ENCODE peak calls at places on chromosomes 5 and 9, in five cellular contexts. D is K562, I is HepG2, Q is IMR-90, S is SK-N-SH. N is an unnamed sample.

GRCh38 chr5:16456103-16456832 is 9.3 kb downstream of the ZNF622 start:
- DNase-seq in D (peak), I (peak), Q (peak), S (peak), N (no peak)

GRCh38 chr5:39716532-39716971 is 291.8 kb upstream of the DAB2 start:
- DNase-seq in D (peak), I (peak), Q (peak), S (peak), N (no peak)

GRCh38 chr9:2859776-2860379 is 16.0 kb upstream of the PUM3 start:
- DNase-seq in D (peak), I (peak), Q (peak), S (peak), N (no peak)

GRCh38 chr5:173638631-173639030 is 22.2 kb upstream of the BOD1 start:
- DNase-seq in D (no peak), I (no peak), Q (no peak), S (no peak), N (no peak)

GRCh38 chr5:36944607-36945225 is 68.1 kb downstream of the NIPBL start:
- DNase-seq in D (peak), I (peak), Q (peak), S (peak), N (no peak)

GRCh38 chr5:135308752-135309151 is 90.3 kb downstream of the MACROH2A1 start:
- DNase-seq in D (no peak), I (peak), Q (peak), S (no peak), N (no peak)

GRCh38 chr5:56900395-56900794 is 9.0 kb upstream of the SETD9 start:
- DNase-seq in D (no peak), I (no peak), Q (peak), S (no peak), N (no peak)

GRCh38 chr5:158074992-158075769 is 216.2 kb upstream of the CLINT1 start:
- DNase-seq in D (peak), I (peak), Q (peak), S (peak), N (no peak)

DNA sequence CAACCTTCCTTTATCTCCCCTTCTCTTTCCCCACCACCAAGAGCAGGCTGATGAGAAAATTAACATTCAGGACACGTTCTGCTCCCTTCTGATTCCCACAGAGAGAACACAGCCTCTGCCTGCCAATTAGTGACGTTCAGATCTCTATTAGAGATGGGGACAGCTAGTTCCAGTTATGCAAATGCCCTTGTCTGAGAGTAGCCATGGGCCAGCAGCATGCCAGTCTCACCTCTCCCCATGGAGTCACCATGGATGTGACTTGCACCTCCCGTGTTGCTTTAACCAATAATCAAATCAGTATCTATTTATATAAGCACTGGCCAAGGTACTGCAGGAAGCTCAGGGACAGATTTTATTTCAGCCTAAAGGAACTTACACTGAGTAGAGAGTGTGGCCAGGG is 61.3 kb downstream of the KCNIP1 start:
- DNase-seq in D (no peak), I (no peak), Q (no peak), S (no peak), N (no peak)
- TF ChIP-seq MXI1 in D (no peak), I (no peak), Q (no peak), S (no peak), N (no peak)

DNA sequence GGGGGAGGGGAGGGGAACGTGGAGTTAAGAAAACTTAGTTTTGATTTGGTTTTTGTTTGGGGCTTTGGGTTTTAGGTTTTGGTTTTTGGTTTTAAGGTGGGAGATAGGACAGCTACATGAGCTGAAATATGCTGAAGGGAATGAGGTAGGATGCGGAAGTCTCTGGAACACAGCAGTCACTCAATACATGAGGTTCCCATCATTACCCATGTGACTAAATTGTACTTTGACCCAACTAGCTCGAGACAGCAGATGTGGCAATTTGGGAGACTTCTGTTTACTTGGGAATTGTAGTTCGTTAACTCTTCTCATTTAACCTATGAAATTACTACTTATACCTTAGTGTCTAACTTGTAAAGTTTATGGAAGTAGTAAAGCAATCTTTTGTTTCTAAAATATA is 124.2 kb downstream of the TLE1 start:
- DNase-seq in D (no peak), I (peak), Q (no peak), S (no peak), N (no peak)
- TF ChIP-seq MXI1 in D (no peak), I (no peak), Q (no peak), S (no peak), N (no peak)

GRCh38 chr5:159486836-159487235 is 156.5 kb upstream of the IL12B start:
- DNase-seq in D (no peak), I (no peak), Q (no peak), S (no peak), N (no peak)

GRCh38 chr5:159478950-159479349 is 148.7 kb upstream of the IL12B start:
- DNase-seq in D (no peak), I (no peak), Q (no peak), S (no peak), N (no peak)

GRCh38 chr5:159480849-159481248 is 150.6 kb upstream of the IL12B start:
- DNase-seq in D (no peak), I (no peak), Q (no peak), S (no peak), N (no peak)

DNA sequence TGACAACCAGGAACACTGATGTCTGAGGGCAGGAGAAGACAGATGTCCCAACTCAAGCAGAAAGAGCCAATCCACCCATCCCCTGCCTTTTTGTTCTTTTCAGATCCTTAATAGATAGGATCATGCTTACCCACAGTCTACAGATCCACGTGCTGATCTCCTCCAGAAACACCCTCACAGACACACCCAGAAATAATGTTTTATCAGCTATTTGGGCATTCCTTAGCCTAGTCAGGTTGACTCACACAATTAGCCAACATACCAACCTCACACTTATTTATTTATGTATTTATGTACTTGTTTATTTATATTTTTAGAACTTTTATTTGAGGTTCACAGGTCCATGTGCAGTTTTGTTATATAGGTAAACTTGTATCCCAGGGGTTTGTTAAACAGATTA is 151.5 kb upstream of the IL12B start:
- DNase-seq in D (no peak), I (no peak), Q (no peak), S (no peak), N (no peak)
- TF ChIP-seq MXI1 in D (no peak), I (no peak), Q (no peak), S (no peak), N (no peak)

GRCh38 chr9:69173497-69173890 is 583 bp upstream of the TJP2 start:
- DNase-seq in D (no peak), I (no peak), Q (no peak), S (no peak), N (no peak)

GRCh38 chr9:69175488-69175872 is 1.4 kb downstream of the TJP2 start:
- DNase-seq in D (no peak), I (no peak), Q (no peak), S (no peak), N (no peak)

GRCh38 chr9:69176446-69177135 is 2.5 kb downstream of the TJP2 start:
- DNase-seq in D (no peak), I (no peak), Q (no peak), S (no peak), N (no peak)

GRCh38 chr9:69173891-69174644 is at the start of gene TJP2:
- DNase-seq in D (peak), I (peak), Q (peak), S (peak), N (no peak)

DNA sequence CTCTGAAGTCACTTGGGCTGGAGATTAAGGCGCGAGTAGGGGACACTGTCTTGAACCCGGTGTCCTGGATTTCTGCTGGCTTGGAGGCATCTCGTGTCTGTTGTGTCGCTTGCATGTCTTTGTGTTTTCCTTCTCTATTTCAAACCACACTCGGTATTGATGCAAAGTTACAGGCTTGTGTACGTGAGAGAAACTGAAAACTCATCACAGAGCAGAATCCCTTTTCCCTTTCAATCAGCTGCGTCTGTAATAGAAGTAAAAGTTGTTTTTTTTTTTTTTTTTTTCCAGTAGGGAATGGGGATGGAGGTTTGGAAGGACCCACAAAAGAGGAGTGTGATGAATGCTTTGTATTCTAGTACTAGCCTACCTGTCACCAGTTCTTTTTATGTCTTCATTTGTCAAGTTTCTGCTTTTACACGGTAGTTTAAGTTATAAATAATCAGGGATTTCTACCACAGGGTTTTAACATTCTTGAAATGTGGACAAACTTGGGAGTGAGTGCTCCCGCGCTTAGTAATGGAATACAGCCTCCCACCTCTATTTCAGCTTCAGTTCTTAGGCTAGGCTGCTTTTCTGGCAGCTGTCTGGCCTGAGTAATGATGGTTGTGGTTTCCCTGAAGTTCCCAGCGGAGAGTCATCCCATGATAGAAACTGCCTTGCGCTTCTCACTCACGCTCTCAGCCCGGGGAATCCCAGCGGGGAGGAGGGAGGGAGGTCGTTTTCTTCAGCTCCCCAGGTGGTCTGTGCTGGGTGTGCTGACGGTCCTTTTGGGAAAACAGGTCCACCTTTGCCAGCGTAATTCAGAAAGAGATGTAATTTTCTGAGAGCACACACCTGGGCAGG is 789 bp downstream of the TJP2 start:
- DNase-seq in D (peak), I (peak), Q (peak), S (peak), N (peak)
- TF ChIP-seq MXI1 in D (no peak), I (no peak), Q (peak), S (no peak), N (no peak)

GRCh38 chr9:69195019-69195418 is 20.9 kb downstream of the TJP2 start:
- DNase-seq in D (no peak), I (no peak), Q (no peak), S (no peak), N (no peak)
- TF ChIP-seq MXI1 in D (no peak), I (no peak), Q (no peak), S (no peak), N (no peak)

GRCh38 chr9:125805057-125805456 is 57.9 kb downstream of the PBX3 start:
- DNase-seq in D (no peak), I (no peak), Q (peak), S (no peak), N (no peak)

GRCh38 chr9:125812403-125812802 is 65.2 kb downstream of the PBX3 start:
- DNase-seq in D (no peak), I (no peak), Q (no peak), S (no peak), N (peak)

GRCh38 chr9:125815568-125815967 is 68.4 kb downstream of the PBX3 start:
- DNase-seq in D (no peak), I (no peak), Q (peak), S (no peak), N (no peak)

GRCh38 chr9:125807065-125807464 is 59.9 kb downstream of the PBX3 start:
- DNase-seq in D (no peak), I (no peak), Q (peak), S (no peak), N (no peak)

GRCh38 chr9:125810161-125810560 is 63.0 kb downstream of the PBX3 start:
- DNase-seq in D (no peak), I (no peak), Q (no peak), S (no peak), N (no peak)
- TF ChIP-seq MXI1 in D (no peak), I (no peak), Q (no peak), S (no peak), N (no peak)

GRCh38 chr9:37004424-37004935 is 29.6 kb downstream of the PAX5 start:
- DNase-seq in D (no peak), I (no peak), Q (no peak), S (no peak), N (no peak)
- TF ChIP-seq MXI1 in D (no peak), I (no peak), Q (no peak), S (no peak), N (no peak)

DNA sequence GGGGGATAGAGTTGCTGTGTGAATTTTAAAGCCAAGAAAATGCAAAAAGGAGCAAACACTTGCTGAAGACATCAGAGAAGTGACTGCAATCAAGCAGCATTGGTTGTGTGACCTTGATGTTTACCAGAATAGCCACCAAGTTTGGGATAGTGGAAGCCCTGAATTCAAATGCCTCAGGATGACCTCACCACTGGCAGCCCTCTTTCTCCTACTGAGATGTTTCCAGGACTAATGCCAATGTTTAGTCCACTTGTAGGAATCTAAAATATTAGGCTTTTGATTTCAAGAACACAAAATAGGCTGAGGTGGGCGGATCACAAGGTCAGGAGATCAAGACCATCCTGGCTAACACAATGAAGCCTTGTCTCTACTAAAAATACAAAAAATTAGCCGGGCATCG is 112.2 kb upstream of the NUDT12 start:
- DNase-seq in D (no peak), I (no peak), Q (peak), S (no peak), N (no peak)
- TF ChIP-seq MXI1 in D (no peak), I (no peak), Q (no peak), S (no peak), N (no peak)

GRCh38 chr9:121609845-121610637 is 41.4 kb upstream of the DAB2IP start:
- DNase-seq in D (no peak), I (peak), Q (peak), S (no peak), N (no peak)
- TF ChIP-seq MXI1 in D (no peak), I (no peak), Q (no peak), S (no peak), N (no peak)

N was measured in GM12878.